ENCODE peak calls at places on chromosomes 6 and 20, in six cellular contexts. One of them, this sample, is unnamed.

GRCh38 chr20:60116128-60116909 is 158.1 kb downstream of the CDH26 start:
- ATAC-seq in GM12878: no peak
- ATAC-seq in K562: peak; percentile 100
- ATAC-seq in A549: peak; percentile 55
- ATAC-seq in HepG2: no peak
- ATAC-seq in upper lobe of left lung: no peak
- ATAC-seq in this sample: no peak

GRCh38 chr6:36068012-36068392 is 40.4 kb downstream of the MAPK14 start:
- ATAC-seq in GM12878: no peak
- ATAC-seq in K562: peak; percentile 23
- ATAC-seq in A549: no peak
- ATAC-seq in HepG2: no peak
- ATAC-seq in upper lobe of left lung: no peak
- ATAC-seq in this sample: no peak

GRCh38 chr6:129135421-129135820 is 252.5 kb downstream of the LAMA2 start:
- ATAC-seq in GM12878: no peak
- ATAC-seq in K562: no peak
- ATAC-seq in A549: no peak
- ATAC-seq in HepG2: no peak
- ATAC-seq in upper lobe of left lung: no peak
- ATAC-seq in this sample: no peak

GRCh38 chr6:31927868-31928671 is 553 bp downstream of the C2 start:
- ATAC-seq in GM12878: no peak
- ATAC-seq in K562: peak; percentile 12
- ATAC-seq in A549: no peak
- ATAC-seq in HepG2: peak; percentile 67
- ATAC-seq in upper lobe of left lung: peak; percentile 19
- ATAC-seq in this sample: no peak

GRCh38 chr6:23180504-23181293 is 611.3 kb downstream of the HDGFL1 start:
- ATAC-seq in GM12878: no peak
- ATAC-seq in K562: no peak
- ATAC-seq in A549: no peak
- ATAC-seq in HepG2: no peak
- ATAC-seq in upper lobe of left lung: no peak
- ATAC-seq in this sample: no peak

GRCh38 chr20:35305682-35306556 is 13.7 kb upstream of the FAM83C start:
- ATAC-seq in GM12878: no peak
- ATAC-seq in K562: peak; percentile 31
- ATAC-seq in A549: peak; percentile 89
- ATAC-seq in HepG2: peak; percentile 70
- ATAC-seq in upper lobe of left lung: peak; percentile 41
- ATAC-seq in this sample: peak; percentile 75

GRCh38 chr20:8166730-8167129 is 34.7 kb downstream of the PLCB1 start:
- ATAC-seq in GM12878: no peak
- ATAC-seq in K562: no peak
- ATAC-seq in A549: no peak
- ATAC-seq in HepG2: no peak
- ATAC-seq in upper lobe of left lung: no peak
- ATAC-seq in this sample: no peak

GRCh38 chr6:99614430-99615161 is 8.0 kb downstream of the PRDM13 start:
- ATAC-seq in GM12878: peak; percentile 23
- ATAC-seq in K562: peak; percentile 39
- ATAC-seq in A549: peak; percentile 75
- ATAC-seq in HepG2: peak; percentile 82
- ATAC-seq in upper lobe of left lung: peak; percentile 12
- ATAC-seq in this sample: no peak

GRCh38 chr20:12207875-12208274 is 290.2 kb downstream of the BTBD3 start:
- ATAC-seq in GM12878: peak; percentile 54
- ATAC-seq in K562: no peak
- ATAC-seq in A549: peak; percentile 80
- ATAC-seq in HepG2: peak; percentile 95
- ATAC-seq in upper lobe of left lung: no peak
- ATAC-seq in this sample: no peak

GRCh38 chr6:132131777-132132176 is 180.6 kb upstream of the CCN2 start:
- ATAC-seq in GM12878: no peak
- ATAC-seq in K562: no peak
- ATAC-seq in A549: peak; percentile 96
- ATAC-seq in HepG2: peak; percentile 62
- ATAC-seq in upper lobe of left lung: peak; percentile 80
- ATAC-seq in this sample: peak; percentile 79

GRCh38 chr20:48851579-48851978 is 23.8 kb upstream of the PREX1 start:
- ATAC-seq in GM12878: no peak
- ATAC-seq in K562: no peak
- ATAC-seq in A549: no peak
- ATAC-seq in HepG2: peak; percentile 72
- ATAC-seq in upper lobe of left lung: no peak
- ATAC-seq in this sample: no peak

GRCh38 chr6:72182337-72183246 is 296.2 kb downstream of the RIMS1 start:
- ATAC-seq in GM12878: peak; percentile 47
- ATAC-seq in K562: peak; percentile 29
- ATAC-seq in A549: peak; percentile 85
- ATAC-seq in HepG2: no peak
- ATAC-seq in upper lobe of left lung: peak; percentile 88
- ATAC-seq in this sample: peak; percentile 58

GRCh38 chr20:44419131-44419844 is 56.4 kb upstream of the TTPAL start:
- ATAC-seq in GM12878: no peak
- ATAC-seq in K562: no peak
- ATAC-seq in A549: no peak
- ATAC-seq in HepG2: peak; percentile 81
- ATAC-seq in upper lobe of left lung: no peak
- ATAC-seq in this sample: no peak

GRCh38 chr6:105469951-105470350 is 67.1 kb upstream of the PREP start:
- ATAC-seq in GM12878: no peak
- ATAC-seq in K562: no peak
- ATAC-seq in A549: no peak
- ATAC-seq in HepG2: no peak
- ATAC-seq in upper lobe of left lung: no peak
- ATAC-seq in this sample: no peak

GRCh38 chr6:130000526-130001228 is 17.7 kb upstream of the L3MBTL3 start:
- ATAC-seq in GM12878: no peak
- ATAC-seq in K562: no peak
- ATAC-seq in A549: no peak
- ATAC-seq in HepG2: no peak
- ATAC-seq in upper lobe of left lung: no peak
- ATAC-seq in this sample: no peak

GRCh38 chr20:56974499-56975250 is 291.8 kb downstream of the BMP7 start:
- ATAC-seq in GM12878: peak; percentile 46
- ATAC-seq in K562: peak; percentile 71
- ATAC-seq in A549: peak; percentile 91
- ATAC-seq in HepG2: peak; percentile 73
- ATAC-seq in upper lobe of left lung: no peak
- ATAC-seq in this sample: no peak

GRCh38 chr6:31821301-31822037 is 6.1 kb upstream of the HSPA1B start:
- ATAC-seq in GM12878: peak; percentile 71
- ATAC-seq in K562: peak; percentile 64
- ATAC-seq in A549: peak; percentile 63
- ATAC-seq in HepG2: peak; percentile 13
- ATAC-seq in upper lobe of left lung: peak; percentile 77
- ATAC-seq in this sample: peak; percentile 32

GRCh38 chr6:2795960-2796359 is 30.8 kb downstream of the WRNIP1 start:
- ATAC-seq in GM12878: no peak
- ATAC-seq in K562: no peak
- ATAC-seq in A549: no peak
- ATAC-seq in HepG2: no peak
- ATAC-seq in upper lobe of left lung: no peak
- ATAC-seq in this sample: no peak

GRCh38 chr6:163414367-163415175 is at the start of gene QKI:
- ATAC-seq in GM12878: peak; percentile 32
- ATAC-seq in K562: peak; percentile 5
- ATAC-seq in A549: peak; percentile 12
- ATAC-seq in HepG2: peak; percentile 24
- ATAC-seq in upper lobe of left lung: peak; percentile 8
- ATAC-seq in this sample: peak; percentile 78
- TF ChIP-seq CTCF in GM12878: no peak
- TF ChIP-seq CTCF in K562: no peak
- TF ChIP-seq CTCF in A549: no peak
- TF ChIP-seq CTCF in HepG2: peak; percentile 24
- TF ChIP-seq CTCF in upper lobe of left lung: no peak
- TF ChIP-seq CTCF in this sample: peak; percentile 5

GRCh38 chr20:2102585-2103453 is 1.2 kb downstream of the STK35 start:
- ATAC-seq in GM12878: peak; percentile 73
- ATAC-seq in K562: peak; percentile 76
- ATAC-seq in A549: peak; percentile 79
- ATAC-seq in HepG2: peak; percentile 69
- ATAC-seq in upper lobe of left lung: peak; percentile 94
- ATAC-seq in this sample: peak; percentile 85
- TF ChIP-seq EP300 in GM12878: peak; percentile 62
- TF ChIP-seq EP300 in K562: no peak
- TF ChIP-seq EP300 in A549: no peak
- TF ChIP-seq EP300 in HepG2: no peak
- TF ChIP-seq EP300 in upper lobe of left lung: no peak
- TF ChIP-seq EP300 in this sample: peak; percentile 19

GRCh38 chr20:19274001-19274400 is 61.6 kb downstream of the SLC24A3 start:
- ATAC-seq in GM12878: no peak
- ATAC-seq in K562: no peak
- ATAC-seq in A549: no peak
- ATAC-seq in HepG2: no peak
- ATAC-seq in upper lobe of left lung: no peak
- ATAC-seq in this sample: no peak

GRCh38 chr20:19277381-19277780 is 64.9 kb downstream of the SLC24A3 start:
- ATAC-seq in GM12878: no peak
- ATAC-seq in K562: no peak
- ATAC-seq in A549: no peak
- ATAC-seq in HepG2: no peak
- ATAC-seq in upper lobe of left lung: no peak
- ATAC-seq in this sample: no peak

GRCh38 chr20:19275038-19275629 is 62.7 kb downstream of the SLC24A3 start:
- ATAC-seq in GM12878: no peak
- ATAC-seq in K562: no peak
- ATAC-seq in A549: no peak
- ATAC-seq in HepG2: peak; percentile 29
- ATAC-seq in upper lobe of left lung: no peak
- ATAC-seq in this sample: no peak

GRCh38 chr20:19274412-19275015 is 62.1 kb downstream of the SLC24A3 start:
- ATAC-seq in GM12878: no peak
- ATAC-seq in K562: no peak
- ATAC-seq in A549: no peak
- ATAC-seq in HepG2: peak; percentile 17
- ATAC-seq in upper lobe of left lung: peak; percentile 21
- ATAC-seq in this sample: peak; percentile 28

DNA sequence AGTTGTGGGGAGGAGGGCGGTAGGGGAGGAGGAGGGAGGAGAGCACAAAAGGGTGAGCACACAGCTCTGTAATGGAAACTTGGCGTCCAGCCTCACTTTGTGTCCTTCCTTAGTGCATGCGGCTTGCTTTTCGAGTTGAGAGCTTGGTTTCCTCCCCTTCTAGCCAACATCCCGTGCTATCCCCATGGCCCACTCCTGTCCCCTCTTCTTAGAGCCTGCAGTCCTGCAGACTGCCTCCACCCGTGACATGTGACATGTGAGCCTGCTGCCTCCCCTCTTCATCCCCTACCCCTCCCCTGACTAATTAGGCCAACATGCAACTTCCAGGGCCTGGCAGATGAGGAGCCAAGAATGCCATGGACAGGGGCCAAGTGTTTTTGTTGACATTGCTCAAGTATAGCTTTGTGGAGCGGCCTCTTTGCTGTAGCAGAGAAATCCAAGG is 63.2 kb downstream of the SLC24A3 start:
- ATAC-seq in GM12878: no peak
- ATAC-seq in K562: no peak
- ATAC-seq in A549: no peak
- ATAC-seq in HepG2: peak; percentile 23
- ATAC-seq in upper lobe of left lung: peak; percentile 78
- ATAC-seq in this sample: peak; percentile 71
- H3K9me3 ChIP-seq in GM12878: no peaks in the 10 kb centered on the region
- H3K9me3 ChIP-seq in K562: no peaks in the 10 kb centered on the region
- H3K9me3 ChIP-seq in A549: no peaks in the 10 kb centered on the region
- H3K9me3 ChIP-seq in HepG2: no peaks in the 10 kb centered on the region
- H3K9me3 ChIP-seq in upper lobe of left lung: no peaks in the 10 kb centered on the region
- H3K9me3 ChIP-seq in this sample: no peaks in the 10 kb centered on the region

GRCh38 chr6:111990214-111990613 is 63.7 kb upstream of the CCN6 start:
- ATAC-seq in GM12878: peak; percentile 70
- ATAC-seq in K562: no peak
- ATAC-seq in A549: no peak
- ATAC-seq in HepG2: no peak
- ATAC-seq in upper lobe of left lung: no peak
- ATAC-seq in this sample: no peak

GRCh38 chr6:111987295-111987694 is 66.6 kb upstream of the CCN6 start:
- ATAC-seq in GM12878: no peak
- ATAC-seq in K562: no peak
- ATAC-seq in A549: no peak
- ATAC-seq in HepG2: no peak
- ATAC-seq in upper lobe of left lung: no peak
- ATAC-seq in this sample: no peak

GRCh38 chr6:111986651-111987050 is 67.3 kb upstream of the CCN6 start:
- ATAC-seq in GM12878: no peak
- ATAC-seq in K562: no peak
- ATAC-seq in A549: no peak
- ATAC-seq in HepG2: no peak
- ATAC-seq in upper lobe of left lung: no peak
- ATAC-seq in this sample: no peak

GRCh38 chr6:111989743-111990142 is 64.2 kb upstream of the CCN6 start:
- ATAC-seq in GM12878: peak; percentile 74
- ATAC-seq in K562: no peak
- ATAC-seq in A549: no peak
- ATAC-seq in HepG2: no peak
- ATAC-seq in upper lobe of left lung: no peak
- ATAC-seq in this sample: no peak

DNA sequence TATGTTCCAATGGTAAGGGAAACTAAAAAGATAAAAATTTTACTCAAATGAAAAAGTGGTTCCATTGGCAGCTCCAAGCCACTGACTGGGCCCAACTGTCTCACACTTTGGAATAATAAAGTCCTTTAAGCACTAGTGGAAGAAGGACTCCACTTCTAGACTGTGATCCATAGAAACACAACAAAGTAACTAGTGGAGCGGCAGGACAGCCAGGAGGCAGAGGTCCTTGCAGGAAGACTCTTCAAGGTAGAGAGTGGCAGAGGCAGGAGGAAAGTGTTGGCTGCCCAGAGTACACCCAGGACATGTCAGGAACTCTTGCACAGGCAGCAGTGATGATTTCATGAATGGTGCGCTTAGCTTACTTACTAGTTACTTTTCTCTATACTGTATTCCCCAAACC is 65.0 kb upstream of the CCN6 start:
- ATAC-seq in GM12878: no peak
- ATAC-seq in K562: no peak
- ATAC-seq in A549: no peak
- ATAC-seq in HepG2: no peak
- ATAC-seq in upper lobe of left lung: no peak
- ATAC-seq in this sample: no peak
- TF ChIP-seq CTCF in GM12878: no peak
- TF ChIP-seq CTCF in K562: no peak
- TF ChIP-seq CTCF in A549: no peak
- TF ChIP-seq CTCF in HepG2: no peak
- TF ChIP-seq CTCF in upper lobe of left lung: no peak
- TF ChIP-seq CTCF in this sample: no peak

DNA sequence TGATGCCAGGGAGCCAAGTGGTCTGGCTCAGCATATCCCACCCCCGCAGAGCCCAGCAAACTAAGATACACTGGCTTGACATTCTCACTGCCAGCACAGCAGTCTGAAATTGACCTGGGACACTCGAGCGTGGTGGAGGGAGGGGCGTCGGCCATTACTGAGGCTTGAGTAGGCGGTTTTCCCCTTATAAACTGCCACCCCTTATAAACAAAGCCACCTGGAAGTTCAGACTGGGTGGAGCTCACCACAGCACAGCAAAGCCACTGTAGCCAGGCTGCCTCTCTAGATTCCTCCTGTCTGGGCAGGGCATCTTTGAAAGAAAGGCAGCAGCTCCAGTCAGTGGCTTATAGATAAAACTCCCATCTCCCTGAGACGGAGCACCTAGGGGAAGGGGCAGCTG is 19.4 kb downstream of the TINAG start:
- ATAC-seq in GM12878: no peak
- ATAC-seq in K562: no peak
- ATAC-seq in A549: no peak
- ATAC-seq in HepG2: no peak
- ATAC-seq in upper lobe of left lung: no peak
- ATAC-seq in this sample: no peak
- TF ChIP-seq EP300 in GM12878: no peak
- TF ChIP-seq EP300 in K562: no peak
- TF ChIP-seq EP300 in A549: no peak
- TF ChIP-seq EP300 in HepG2: no peak
- TF ChIP-seq EP300 in upper lobe of left lung: no peak
- TF ChIP-seq EP300 in this sample: no peak

This sample was measured in gastroesophageal sphincter.